ENCODE peak calls at places on chromosomes 2 and 18, in seven cellular contexts. Q, L, R, V, U, M and A are unnamed samples.
A peak's percentile ranks its signal among the peaks of the same experiment; 100 is the strongest.

GRCh38 chr2:10984418-10985130 is 72.8 kb downstream of the KCNF1 start:
- DNase-seq in Q (no peak), L (no peak), R (no peak), V (no peak), U (no peak), M (no peak), A (no peak)

GRCh38 chr2:215003001-215003400 is 135.4 kb downstream of the ABCA12 start:
- DNase-seq in Q (peak; percentile 1), L (no peak), R (peak; percentile 1), V (no peak), U (peak; percentile 12), M (no peak), A (peak; percentile 21)

GRCh38 chr2:197179744-197180498 is 130.7 kb downstream of the ANKRD44 start:
- DNase-seq in Q (peak; percentile 92), L (peak; percentile 40), R (no peak), V (no peak), U (peak; percentile 53), M (peak; percentile 44), A (peak; percentile 95)

GRCh38 chr2:233814436-233814835 is 36.3 kb downstream of the MROH2A start:
- DNase-seq in Q (no peak), L (no peak), R (no peak), V (no peak), U (no peak), M (peak; percentile 1), A (no peak)

GRCh38 chr2:74078467-74078866 is 69.2 kb downstream of the BOLA3 start:
- DNase-seq in Q (no peak), L (no peak), R (no peak), V (no peak), U (no peak), M (no peak), A (no peak)

GRCh38 chr18:79519751-79520472 is 124.2 kb downstream of the NFATC1 start:
- DNase-seq in Q (peak; percentile 38), L (no peak), R (no peak), V (no peak), U (no peak), M (no peak), A (peak; percentile 20)

GRCh38 chr2:138228101-138228500 is 263.8 kb downstream of the HNMT start:
- DNase-seq in Q (no peak), L (no peak), R (no peak), V (peak; percentile 60), U (no peak), M (no peak), A (no peak)

GRCh38 chr18:77071711-77072292 is 60.8 kb downstream of the MBP start:
- DNase-seq in Q (peak; percentile 100), L (no peak), R (no peak), V (no peak), U (peak; percentile 57), M (peak; percentile 19), A (peak; percentile 96)

GRCh38 chr2:649461-650342 is 27.5 kb downstream of the TMEM18 start:
- DNase-seq in Q (no peak), L (no peak), R (no peak), V (no peak), U (no peak), M (no peak), A (no peak)

GRCh38 chr18:54774971-54775665 is 53.2 kb upstream of the RAB27B start:
- DNase-seq in Q (peak; percentile 10), L (no peak), R (no peak), V (no peak), U (no peak), M (no peak), A (peak; percentile 38)

GRCh38 chr2:144886847-144887246 is 366.9 kb upstream of the ZEB2 start:
- DNase-seq in Q (no peak), L (peak; percentile 64), R (no peak), V (no peak), U (peak; percentile 70), M (peak; percentile 22), A (peak; percentile 30)

GRCh38 chr2:9113262-9113661 is 93.3 kb upstream of the ASAP2 start:
- DNase-seq in Q (no peak), L (no peak), R (no peak), V (no peak), U (no peak), M (no peak), A (no peak)

GRCh38 chr2:238380336-238380735 is 46.4 kb upstream of the ASB1 start:
- DNase-seq in Q (no peak), L (no peak), R (no peak), V (no peak), U (no peak), M (no peak), A (no peak)

GRCh38 chr2:231617059-231617926 is 24.6 kb downstream of the TEX44 start:
- DNase-seq in Q (peak; percentile 31), L (no peak), R (no peak), V (no peak), U (no peak), M (no peak), A (no peak)

GRCh38 chr2:127045792-127046501 is 61.0 kb downstream of the BIN1 start:
- DNase-seq in Q (no peak), L (no peak), R (no peak), V (no peak), U (peak; percentile 31), M (no peak), A (no peak)

GRCh38 chr2:83747141-83747540 is 711.9 kb downstream of the SUCLG1 start:
- DNase-seq in Q (no peak), L (no peak), R (no peak), V (no peak), U (no peak), M (no peak), A (no peak)

GRCh38 chr2:10654069-10654468 is 35.7 kb downstream of the NOL10 start:
- DNase-seq in Q (peak; percentile 37), L (no peak), R (no peak), V (peak; percentile 58), U (no peak), M (no peak), A (peak; percentile 71)

GRCh38 chr2:15191801-15192200 is 369.3 kb downstream of the NBAS start:
- DNase-seq in Q (no peak), L (no peak), R (no peak), V (no peak), U (no peak), M (no peak), A (no peak)

GRCh38 chr2:71700041-71700879 is 246.9 kb downstream of the DYSF start:
- DNase-seq in Q (no peak), L (no peak), R (no peak), V (no peak), U (no peak), M (no peak), A (no peak)

GRCh38 chr18:75958683-75959082 is 531.2 kb upstream of the SMIM21 start:
- DNase-seq in Q (no peak), L (no peak), R (no peak), V (no peak), U (no peak), M (no peak), A (no peak)

GRCh38 chr2:145110668-145111067 is 590.7 kb upstream of the ZEB2 start:
- DNase-seq in Q (peak; percentile 50), L (no peak), R (no peak), V (no peak), U (no peak), M (no peak), A (peak; percentile 70)

GRCh38 chr2:230416061-230416721 is at the start of gene SP100:
- DNase-seq in Q (peak; percentile 83), L (peak; percentile 74), R (no peak), V (peak; percentile 93), U (peak; percentile 78), M (peak; percentile 79), A (peak; percentile 74)
- H3K4me1 ChIP-seq in Q (peaks cover 9% of the 10 kb centered on the region), L (peaks cover 73% of the 10 kb centered on the region), R (peaks cover 1% of the 10 kb centered on the region), V (peaks cover 12% of the 10 kb centered on the region), U (peaks cover 10% of the 10 kb centered on the region), M (no peaks in the 10 kb centered on the region), A (peaks cover 30% of the 10 kb centered on the region)

DNA sequence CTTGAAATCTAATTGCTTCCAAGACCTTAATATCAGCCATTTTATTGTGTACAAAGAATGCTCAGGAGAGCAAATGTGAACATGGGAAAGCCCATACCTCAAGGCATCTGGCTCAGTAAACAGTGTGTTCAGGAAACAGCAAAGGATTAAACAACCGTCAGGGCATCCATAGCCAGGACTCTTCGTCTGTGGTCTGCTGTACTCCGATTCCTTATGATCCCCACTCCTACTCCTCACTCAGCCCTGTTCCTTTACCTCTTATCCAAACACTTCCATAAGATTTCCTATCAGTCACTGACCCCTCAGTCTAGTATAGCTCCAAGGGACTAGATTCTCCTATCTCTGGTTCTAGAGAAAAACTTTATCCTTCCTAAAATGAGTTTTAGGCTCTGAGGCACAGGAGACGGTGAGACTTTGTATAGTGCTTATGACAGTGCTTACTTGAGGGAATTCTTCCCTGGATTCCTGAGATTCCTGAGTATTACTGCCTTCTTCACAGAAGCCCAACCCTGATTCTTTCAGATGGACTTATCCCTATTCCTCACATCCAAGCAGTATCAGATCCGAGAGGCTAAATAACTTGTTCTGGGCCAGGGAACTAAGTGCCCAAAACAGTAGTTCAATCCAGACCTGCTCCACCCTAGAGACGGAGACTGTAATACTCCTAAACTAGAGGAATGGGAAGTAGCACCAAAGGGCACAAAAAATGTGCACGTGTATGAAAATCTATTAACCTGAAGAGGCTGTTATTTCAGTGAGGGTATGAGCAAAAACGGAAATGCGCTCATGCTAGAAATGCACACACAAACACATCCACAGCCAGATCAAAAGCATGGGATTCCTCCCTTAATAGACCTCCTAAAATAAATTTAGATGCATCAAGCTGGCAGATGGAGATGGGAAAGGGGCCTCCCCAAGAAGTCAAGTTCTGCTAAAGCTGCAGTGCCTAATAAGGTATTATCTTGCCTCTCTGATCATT is 42.1 kb upstream of the SIGLEC15 start:
- DNase-seq in Q (peak; percentile 78), L (no peak), R (peak; percentile 22), V (no peak), U (no peak), M (no peak), A (peak; percentile 81)
- H3K4me1 ChIP-seq in Q (peaks cover 33% of the 10 kb centered on the region), L (peaks cover 14% of the 10 kb centered on the region), R (no peaks in the 10 kb centered on the region), V (no peaks in the 10 kb centered on the region), U (peaks cover 3% of the 10 kb centered on the region), M (no peaks in the 10 kb centered on the region), A (peaks cover 14% of the 10 kb centered on the region)

GRCh38 chr2:60411295-60411694 is 142.2 kb downstream of the BCL11A start:
- DNase-seq in Q (peak; percentile 26), L (no peak), R (no peak), V (no peak), U (no peak), M (no peak), A (peak; percentile 4)
- H3K4me1 ChIP-seq in Q (no peaks in the 10 kb centered on the region), L (peaks cover 29% of the 10 kb centered on the region), R (peaks cover 10% of the 10 kb centered on the region), V (no peaks in the 10 kb centered on the region), U (peaks cover 2% of the 10 kb centered on the region), M (no peaks in the 10 kb centered on the region), A (peaks cover 2% of the 10 kb centered on the region)

DNA sequence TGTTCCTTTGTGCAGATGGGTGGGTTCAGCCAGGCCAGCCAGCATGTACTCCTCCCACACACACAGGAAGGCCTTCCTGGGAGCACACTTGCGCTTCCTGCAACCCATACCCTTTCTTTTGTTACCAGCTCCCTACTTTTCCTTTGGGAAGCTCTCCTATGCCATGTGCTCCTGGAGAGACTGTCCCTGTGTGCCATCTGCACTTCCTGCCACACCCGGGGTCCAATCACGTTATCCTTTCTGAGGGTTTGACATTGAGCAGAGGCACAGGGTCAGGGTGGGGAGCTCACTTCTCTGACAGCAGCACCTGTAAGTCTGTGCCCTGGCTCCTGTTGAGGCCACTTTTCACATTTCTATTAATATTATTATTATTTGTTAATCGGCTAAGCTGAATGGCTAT is 62.9 kb downstream of the COPS8 start:
- DNase-seq in Q (no peak), L (no peak), R (no peak), V (no peak), U (no peak), M (no peak), A (no peak)
- H3K4me1 ChIP-seq in Q (peaks cover 7% of the 10 kb centered on the region), L (peaks cover 3% of the 10 kb centered on the region), R (peaks cover 3% of the 10 kb centered on the region), V (no peaks in the 10 kb centered on the region), U (no peaks in the 10 kb centered on the region), M (no peaks in the 10 kb centered on the region), A (no peaks in the 10 kb centered on the region)